ENCODE peak calls at places on chromosome 21, in six cellular contexts. One of them, this sample, is unnamed.

GRCh38 chr21:33794586-33794985 is 121.0 kb downstream of the ATP5PO start:
- DNase-seq in BE2C: no peak
- DNase-seq in tibial artery: no peak
- DNase-seq in right atrium auricular region: no peak
- DNase-seq in cardiac muscle cell: no peak
- DNase-seq in left ventricle myocardium inferior: no peak
- DNase-seq in this sample: no peak

GRCh38 chr21:46159390-46159789 is 4.0 kb upstream of the FTCD start:
- DNase-seq in BE2C: no peak
- DNase-seq in tibial artery: no peak
- DNase-seq in right atrium auricular region: no peak
- DNase-seq in cardiac muscle cell: no peak
- DNase-seq in left ventricle myocardium inferior: no peak
- DNase-seq in this sample: no peak

GRCh38 chr21:37627074-37627473 is 260.5 kb downstream of the DYRK1A start:
- DNase-seq in BE2C: no peak
- DNase-seq in tibial artery: no peak
- DNase-seq in right atrium auricular region: no peak
- DNase-seq in cardiac muscle cell: no peak
- DNase-seq in left ventricle myocardium inferior: no peak
- DNase-seq in this sample: no peak

GRCh38 chr21:31922881-31923280 is 50.1 kb downstream of the HUNK start:
- DNase-seq in BE2C: no peak
- DNase-seq in tibial artery: no peak
- DNase-seq in right atrium auricular region: no peak
- DNase-seq in cardiac muscle cell: no peak
- DNase-seq in left ventricle myocardium inferior: no peak
- DNase-seq in this sample: no peak

GRCh38 chr21:42496839-42497202 is 797 bp upstream of the RSPH1 start:
- DNase-seq in BE2C: no peak
- DNase-seq in tibial artery: no peak
- DNase-seq in right atrium auricular region: no peak
- DNase-seq in cardiac muscle cell: peak; percentile 12
- DNase-seq in left ventricle myocardium inferior: no peak
- DNase-seq in this sample: no peak

GRCh38 chr21:35619184-35619583 is 441.1 kb downstream of the SETD4 start:
- DNase-seq in BE2C: no peak
- DNase-seq in tibial artery: no peak
- DNase-seq in right atrium auricular region: no peak
- DNase-seq in cardiac muscle cell: peak; percentile 47
- DNase-seq in left ventricle myocardium inferior: no peak
- DNase-seq in this sample: no peak

GRCh38 chr21:42161957-42162681 is 56.8 kb upstream of the ABCG1 start:
- DNase-seq in BE2C: no peak
- DNase-seq in tibial artery: no peak
- DNase-seq in right atrium auricular region: no peak
- DNase-seq in cardiac muscle cell: no peak
- DNase-seq in left ventricle myocardium inferior: no peak
- DNase-seq in this sample: no peak

GRCh38 chr21:30579351-30579750 is 10.8 kb downstream of the KRTAP22-2 start:
- DNase-seq in BE2C: no peak
- DNase-seq in tibial artery: no peak
- DNase-seq in right atrium auricular region: no peak
- DNase-seq in cardiac muscle cell: no peak
- DNase-seq in left ventricle myocardium inferior: no peak
- DNase-seq in this sample: no peak

GRCh38 chr21:31408306-31409088 is 64.4 kb upstream of the TIAM1 start:
- DNase-seq in BE2C: no peak
- DNase-seq in tibial artery: no peak
- DNase-seq in right atrium auricular region: peak; percentile 21
- DNase-seq in cardiac muscle cell: peak; percentile 24
- DNase-seq in left ventricle myocardium inferior: no peak
- DNase-seq in this sample: no peak

GRCh38 chr21:36388835-36389234 is 3.6 kb downstream of the CHAF1B start:
- DNase-seq in BE2C: no peak
- DNase-seq in tibial artery: no peak
- DNase-seq in right atrium auricular region: no peak
- DNase-seq in cardiac muscle cell: peak; percentile 53
- DNase-seq in left ventricle myocardium inferior: no peak
- DNase-seq in this sample: no peak

GRCh38 chr21:40964691-40965090 is 117.7 kb upstream of the DSCAM start:
- DNase-seq in BE2C: no peak
- DNase-seq in tibial artery: no peak
- DNase-seq in right atrium auricular region: no peak
- DNase-seq in cardiac muscle cell: no peak
- DNase-seq in left ventricle myocardium inferior: no peak
- DNase-seq in this sample: no peak

GRCh38 chr21:31354604-31355443 is 10.8 kb upstream of the TIAM1 start:
- DNase-seq in BE2C: no peak
- DNase-seq in tibial artery: no peak
- DNase-seq in right atrium auricular region: no peak
- DNase-seq in cardiac muscle cell: peak; percentile 57
- DNase-seq in left ventricle myocardium inferior: no peak
- DNase-seq in this sample: no peak

GRCh38 chr21:42056468-42056867 is 14.6 kb upstream of the UMODL1 start:
- DNase-seq in BE2C: no peak
- DNase-seq in tibial artery: no peak
- DNase-seq in right atrium auricular region: no peak
- DNase-seq in cardiac muscle cell: no peak
- DNase-seq in left ventricle myocardium inferior: no peak
- DNase-seq in this sample: no peak

GRCh38 chr21:34836103-34836932 is 167.5 kb downstream of the CLIC6 start:
- DNase-seq in BE2C: no peak
- DNase-seq in tibial artery: peak; percentile 90
- DNase-seq in right atrium auricular region: peak; percentile 89
- DNase-seq in cardiac muscle cell: peak; percentile 99
- DNase-seq in left ventricle myocardium inferior: no peak
- DNase-seq in this sample: peak; percentile 50

GRCh38 chr21:44487831-44488230 is 32.5 kb downstream of the LRRC3 start:
- DNase-seq in BE2C: peak; percentile 43
- DNase-seq in tibial artery: no peak
- DNase-seq in right atrium auricular region: no peak
- DNase-seq in cardiac muscle cell: no peak
- DNase-seq in left ventricle myocardium inferior: no peak
- DNase-seq in this sample: no peak

GRCh38 chr21:44490816-44491215 is 35.5 kb downstream of the LRRC3 start:
- DNase-seq in BE2C: no peak
- DNase-seq in tibial artery: no peak
- DNase-seq in right atrium auricular region: no peak
- DNase-seq in cardiac muscle cell: no peak
- DNase-seq in left ventricle myocardium inferior: no peak
- DNase-seq in this sample: no peak

GRCh38 chr21:44490405-44490804 is 35.1 kb downstream of the LRRC3 start:
- DNase-seq in BE2C: no peak
- DNase-seq in tibial artery: no peak
- DNase-seq in right atrium auricular region: no peak
- DNase-seq in cardiac muscle cell: no peak
- DNase-seq in left ventricle myocardium inferior: no peak
- DNase-seq in this sample: no peak

GRCh38 chr21:44492572-44493385 is 37.5 kb downstream of the LRRC3 start:
- DNase-seq in BE2C: no peak
- DNase-seq in tibial artery: peak; percentile 16
- DNase-seq in right atrium auricular region: no peak
- DNase-seq in cardiac muscle cell: no peak
- DNase-seq in left ventricle myocardium inferior: no peak
- DNase-seq in this sample: no peak

DNA sequence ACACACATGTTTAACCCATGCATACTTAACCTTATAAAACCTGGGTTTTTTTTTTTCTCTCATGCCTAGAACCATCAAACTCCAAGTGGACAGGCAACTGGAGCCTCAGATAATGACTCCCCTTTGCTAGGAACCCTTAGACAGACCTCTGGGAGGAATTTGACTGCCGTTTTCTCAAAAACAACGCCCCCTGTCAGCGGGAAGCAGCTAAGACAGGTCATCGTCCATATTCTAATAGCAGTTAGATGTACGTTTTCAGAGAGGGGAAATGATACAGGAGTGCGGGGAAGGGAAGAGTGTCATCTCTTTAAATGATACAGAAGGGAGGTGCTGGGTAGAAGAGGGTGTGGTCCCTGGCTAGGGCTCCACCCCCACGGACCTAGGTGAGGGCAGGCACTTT is 34.7 kb downstream of the LRRC3 start:
- DNase-seq in BE2C: no peak
- DNase-seq in tibial artery: no peak
- DNase-seq in right atrium auricular region: no peak
- DNase-seq in cardiac muscle cell: no peak
- DNase-seq in left ventricle myocardium inferior: no peak
- DNase-seq in this sample: no peak
- H3K9me3 ChIP-seq in BE2C: no peaks in the 10 kb centered on the region
- H3K9me3 ChIP-seq in tibial artery: peaks cover 19% of the 10 kb centered on the region
- H3K9me3 ChIP-seq in right atrium auricular region: no peaks in the 10 kb centered on the region
- H3K9me3 ChIP-seq in cardiac muscle cell: no peaks in the 10 kb centered on the region
- H3K9me3 ChIP-seq in left ventricle myocardium inferior: peaks cover 19% of the 10 kb centered on the region
- H3K9me3 ChIP-seq in this sample: no peaks in the 10 kb centered on the region

GRCh38 chr21:15367061-15367626 is 302.3 kb upstream of the NRIP1 start:
- DNase-seq in BE2C: no peak
- DNase-seq in tibial artery: no peak
- DNase-seq in right atrium auricular region: no peak
- DNase-seq in cardiac muscle cell: no peak
- DNase-seq in left ventricle myocardium inferior: no peak
- DNase-seq in this sample: no peak
- H3K9me3 ChIP-seq in BE2C: no peaks in the 10 kb centered on the region
- H3K9me3 ChIP-seq in tibial artery: no peaks in the 10 kb centered on the region
- H3K9me3 ChIP-seq in right atrium auricular region: no peaks in the 10 kb centered on the region
- H3K9me3 ChIP-seq in cardiac muscle cell: no peaks in the 10 kb centered on the region
- H3K9me3 ChIP-seq in left ventricle myocardium inferior: peaks cover 18% of the 10 kb centered on the region
- H3K9me3 ChIP-seq in this sample: no peaks in the 10 kb centered on the region

DNA sequence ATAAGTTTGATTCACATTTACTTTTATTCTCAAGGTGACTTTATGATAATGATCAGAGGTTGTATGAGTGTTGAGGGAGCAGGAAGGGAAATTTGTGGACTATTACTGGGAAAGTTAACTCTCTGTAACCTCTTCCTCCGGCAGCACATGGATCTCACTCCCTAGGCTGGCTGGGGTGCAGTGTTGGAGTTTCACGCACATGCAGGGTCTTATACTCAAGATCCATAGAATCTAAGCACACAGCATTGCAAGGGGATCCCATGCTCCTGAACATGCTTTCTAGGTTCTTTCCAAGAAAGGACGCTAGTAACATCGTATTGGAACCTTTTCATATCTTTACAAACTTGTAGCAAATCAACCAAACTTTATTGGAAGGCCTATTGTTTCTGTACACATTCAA is 757.6 kb upstream of the TPTE start:
- DNase-seq in BE2C: no peak
- DNase-seq in tibial artery: no peak
- DNase-seq in right atrium auricular region: no peak
- DNase-seq in cardiac muscle cell: no peak
- DNase-seq in left ventricle myocardium inferior: no peak
- DNase-seq in this sample: no peak
- H3K9me3 ChIP-seq in BE2C: peaks cover 11% of the 10 kb centered on the region
- H3K9me3 ChIP-seq in tibial artery: peaks cover 20% of the 10 kb centered on the region
- H3K9me3 ChIP-seq in right atrium auricular region: no peaks in the 10 kb centered on the region
- H3K9me3 ChIP-seq in cardiac muscle cell: peaks cover 26% of the 10 kb centered on the region
- H3K9me3 ChIP-seq in left ventricle myocardium inferior: peaks cover 32% of the 10 kb centered on the region
- H3K9me3 ChIP-seq in this sample: no peaks in the 10 kb centered on the region

GRCh38 chr21:39847877-39848276 is 19.4 kb upstream of the PCP4 start:
- DNase-seq in BE2C: no peak
- DNase-seq in tibial artery: no peak
- DNase-seq in right atrium auricular region: no peak
- DNase-seq in cardiac muscle cell: no peak
- DNase-seq in left ventricle myocardium inferior: no peak
- DNase-seq in this sample: no peak
- H3K9me3 ChIP-seq in BE2C: no peaks in the 10 kb centered on the region
- H3K9me3 ChIP-seq in tibial artery: no peaks in the 10 kb centered on the region
- H3K9me3 ChIP-seq in right atrium auricular region: no peaks in the 10 kb centered on the region
- H3K9me3 ChIP-seq in cardiac muscle cell: no peaks in the 10 kb centered on the region
- H3K9me3 ChIP-seq in left ventricle myocardium inferior: no peaks in the 10 kb centered on the region
- H3K9me3 ChIP-seq in this sample: no peaks in the 10 kb centered on the region

This sample was measured in heart left ventricle.